ENCODE peak calls at places on chromosomes 11 and 22, in six cellular contexts. One of them, this sample, is unnamed.

GRCh38 chr11:134052395-134052987 is 16.4 kb upstream of the JAM3 start:
- DNase-seq in caudate nucleus: no peak
- DNase-seq in activated T-cell treated with anti-CD3 and anti-CD28 coated beads for 1 hour: no peak
- DNase-seq in NCI-H69: no peak
- DNase-seq in H54: no peak
- DNase-seq in lung: no peak
- DNase-seq in this sample: no peak

GRCh38 chr11:76629853-76630599 is 40.5 kb downstream of the LRRC32 start:
- DNase-seq in caudate nucleus: no peak
- DNase-seq in activated T-cell treated with anti-CD3 and anti-CD28 coated beads for 1 hour: no peak
- DNase-seq in NCI-H69: no peak
- DNase-seq in H54: no peak
- DNase-seq in lung: peak
- DNase-seq in this sample: no peak

GRCh38 chr11:17774232-17775034 is 39.9 kb downstream of the KCNC1 start:
- DNase-seq in caudate nucleus: no peak
- DNase-seq in activated T-cell treated with anti-CD3 and anti-CD28 coated beads for 1 hour: no peak
- DNase-seq in NCI-H69: no peak
- DNase-seq in H54: no peak
- DNase-seq in lung: no peak
- DNase-seq in this sample: no peak

GRCh38 chr22:22210375-22210774 is 34.2 kb upstream of the VPREB1 start:
- DNase-seq in caudate nucleus: no peak
- DNase-seq in activated T-cell treated with anti-CD3 and anti-CD28 coated beads for 1 hour: peak
- DNase-seq in NCI-H69: no peak
- DNase-seq in H54: peak
- DNase-seq in lung: no peak
- DNase-seq in this sample: no peak

GRCh38 chr11:10650630-10651029 is 42.9 kb downstream of the IRAG1 start:
- DNase-seq in caudate nucleus: no peak
- DNase-seq in activated T-cell treated with anti-CD3 and anti-CD28 coated beads for 1 hour: no peak
- DNase-seq in NCI-H69: no peak
- DNase-seq in H54: no peak
- DNase-seq in lung: no peak
- DNase-seq in this sample: no peak

GRCh38 chr22:46072030-46072881 is 78.1 kb upstream of the PPARA start:
- DNase-seq in caudate nucleus: no peak
- DNase-seq in activated T-cell treated with anti-CD3 and anti-CD28 coated beads for 1 hour: no peak
- DNase-seq in NCI-H69: peak
- DNase-seq in H54: no peak
- DNase-seq in lung: peak
- DNase-seq in this sample: no peak

GRCh38 chr11:87317441-87317840 is 279.7 kb downstream of the TMEM135 start:
- DNase-seq in caudate nucleus: no peak
- DNase-seq in activated T-cell treated with anti-CD3 and anti-CD28 coated beads for 1 hour: no peak
- DNase-seq in NCI-H69: no peak
- DNase-seq in H54: no peak
- DNase-seq in lung: no peak
- DNase-seq in this sample: no peak

GRCh38 chr11:123622576-123622975 is 31.8 kb downstream of the SCN3B start:
- DNase-seq in caudate nucleus: no peak
- DNase-seq in activated T-cell treated with anti-CD3 and anti-CD28 coated beads for 1 hour: no peak
- DNase-seq in NCI-H69: no peak
- DNase-seq in H54: no peak
- DNase-seq in lung: no peak
- DNase-seq in this sample: no peak

GRCh38 chr11:74465291-74465708 is 2.0 kb downstream of the KCNE3 start:
- DNase-seq in caudate nucleus: no peak
- DNase-seq in activated T-cell treated with anti-CD3 and anti-CD28 coated beads for 1 hour: no peak
- DNase-seq in NCI-H69: peak
- DNase-seq in H54: no peak
- DNase-seq in lung: no peak
- DNase-seq in this sample: no peak

GRCh38 chr22:25199726-25200520 is at the start of gene CRYBB3:
- DNase-seq in caudate nucleus: no peak
- DNase-seq in activated T-cell treated with anti-CD3 and anti-CD28 coated beads for 1 hour: no peak
- DNase-seq in NCI-H69: no peak
- DNase-seq in H54: no peak
- DNase-seq in lung: no peak
- DNase-seq in this sample: peak

GRCh38 chr22:48228468-48228867 is 1466.0 kb downstream of the TBC1D22A start:
- DNase-seq in caudate nucleus: no peak
- DNase-seq in activated T-cell treated with anti-CD3 and anti-CD28 coated beads for 1 hour: no peak
- DNase-seq in NCI-H69: no peak
- DNase-seq in H54: no peak
- DNase-seq in lung: no peak
- DNase-seq in this sample: no peak

GRCh38 chr22:37504964-37505363 is 14.3 kb downstream of the CARD10 start:
- DNase-seq in caudate nucleus: no peak
- DNase-seq in activated T-cell treated with anti-CD3 and anti-CD28 coated beads for 1 hour: no peak
- DNase-seq in NCI-H69: no peak
- DNase-seq in H54: no peak
- DNase-seq in lung: no peak
- DNase-seq in this sample: no peak

GRCh38 chr11:1487851-1488574 is 1.4 kb upstream of the MOB2 start:
- DNase-seq in caudate nucleus: no peak
- DNase-seq in activated T-cell treated with anti-CD3 and anti-CD28 coated beads for 1 hour: no peak
- DNase-seq in NCI-H69: peak
- DNase-seq in H54: no peak
- DNase-seq in lung: no peak
- DNase-seq in this sample: no peak

GRCh38 chr11:125304111-125304639 is 139.6 kb downstream of the PKNOX2 start:
- DNase-seq in caudate nucleus: no peak
- DNase-seq in activated T-cell treated with anti-CD3 and anti-CD28 coated beads for 1 hour: no peak
- DNase-seq in NCI-H69: peak
- DNase-seq in H54: no peak
- DNase-seq in lung: no peak
- DNase-seq in this sample: no peak

GRCh38 chr11:673866-674265 is 21.2 kb downstream of the DEAF1 start:
- DNase-seq in caudate nucleus: no peak
- DNase-seq in activated T-cell treated with anti-CD3 and anti-CD28 coated beads for 1 hour: no peak
- DNase-seq in NCI-H69: no peak
- DNase-seq in H54: no peak
- DNase-seq in lung: no peak
- DNase-seq in this sample: no peak

GRCh38 chr11:17352925-17353227 is 1.3 kb downstream of the NCR3LG1 start:
- DNase-seq in caudate nucleus: peak
- DNase-seq in activated T-cell treated with anti-CD3 and anti-CD28 coated beads for 1 hour: no peak
- DNase-seq in NCI-H69: peak
- DNase-seq in H54: no peak
- DNase-seq in lung: peak
- DNase-seq in this sample: no peak

GRCh38 chr22:49600891-49601431 is 226.7 kb downstream of the BRD1 start:
- DNase-seq in caudate nucleus: no peak
- DNase-seq in activated T-cell treated with anti-CD3 and anti-CD28 coated beads for 1 hour: no peak
- DNase-seq in NCI-H69: no peak
- DNase-seq in H54: no peak
- DNase-seq in lung: no peak
- DNase-seq in this sample: no peak

GRCh38 chr11:121699801-121700200 is 247.0 kb upstream of the SORL1-AS1 start:
- DNase-seq in caudate nucleus: no peak
- DNase-seq in activated T-cell treated with anti-CD3 and anti-CD28 coated beads for 1 hour: no peak
- DNase-seq in NCI-H69: no peak
- DNase-seq in H54: no peak
- DNase-seq in lung: no peak
- DNase-seq in this sample: no peak

GRCh38 chr22:22031571-22031970 is 49.0 kb upstream of the TOP3B start:
- DNase-seq in caudate nucleus: no peak
- DNase-seq in activated T-cell treated with anti-CD3 and anti-CD28 coated beads for 1 hour: no peak
- DNase-seq in NCI-H69: no peak
- DNase-seq in H54: no peak
- DNase-seq in lung: no peak
- DNase-seq in this sample: no peak

GRCh38 chr11:123755344-123755743 is 1.0 kb upstream of the OR6X1 start:
- DNase-seq in caudate nucleus: no peak
- DNase-seq in activated T-cell treated with anti-CD3 and anti-CD28 coated beads for 1 hour: no peak
- DNase-seq in NCI-H69: no peak
- DNase-seq in H54: no peak
- DNase-seq in lung: no peak
- DNase-seq in this sample: no peak

GRCh38 chr22:39598017-39598965 is 27.7 kb downstream of the CACNA1I start:
- DNase-seq in caudate nucleus: no peak
- DNase-seq in activated T-cell treated with anti-CD3 and anti-CD28 coated beads for 1 hour: peak
- DNase-seq in NCI-H69: peak
- DNase-seq in H54: no peak
- DNase-seq in lung: peak
- DNase-seq in this sample: no peak

GRCh38 chr11:46920709-46921108 is 2.4 kb upstream of the LRP4 start:
- DNase-seq in caudate nucleus: no peak
- DNase-seq in activated T-cell treated with anti-CD3 and anti-CD28 coated beads for 1 hour: no peak
- DNase-seq in NCI-H69: no peak
- DNase-seq in H54: peak
- DNase-seq in lung: no peak
- DNase-seq in this sample: no peak

GRCh38 chr11:32426819-32427615 is 8.3 kb downstream of the WT1 start:
- DNase-seq in caudate nucleus: no peak
- DNase-seq in activated T-cell treated with anti-CD3 and anti-CD28 coated beads for 1 hour: no peak
- DNase-seq in NCI-H69: peak
- DNase-seq in H54: no peak
- DNase-seq in lung: no peak
- DNase-seq in this sample: no peak

GRCh38 chr11:77324508-77324907 is 23.0 kb upstream of the GDPD4 start:
- DNase-seq in caudate nucleus: no peak
- DNase-seq in activated T-cell treated with anti-CD3 and anti-CD28 coated beads for 1 hour: no peak
- DNase-seq in NCI-H69: no peak
- DNase-seq in H54: no peak
- DNase-seq in lung: no peak
- DNase-seq in this sample: no peak

GRCh38 chr11:66363805-66364535 is 7.6 kb downstream of the SLC29A2 start:
- DNase-seq in caudate nucleus: no peak
- DNase-seq in activated T-cell treated with anti-CD3 and anti-CD28 coated beads for 1 hour: peak
- DNase-seq in NCI-H69: peak
- DNase-seq in H54: peak
- DNase-seq in lung: peak
- DNase-seq in this sample: no peak

GRCh38 chr11:82883853-82884252 is 16.4 kb downstream of the PRCP start:
- DNase-seq in caudate nucleus: no peak
- DNase-seq in activated T-cell treated with anti-CD3 and anti-CD28 coated beads for 1 hour: no peak
- DNase-seq in NCI-H69: no peak
- DNase-seq in H54: no peak
- DNase-seq in lung: no peak
- DNase-seq in this sample: no peak

GRCh38 chr11:45899086-45899447 is 8.0 kb downstream of the FREY1 start:
- DNase-seq in caudate nucleus: no peak
- DNase-seq in activated T-cell treated with anti-CD3 and anti-CD28 coated beads for 1 hour: no peak
- DNase-seq in NCI-H69: no peak
- DNase-seq in H54: no peak
- DNase-seq in lung: no peak
- DNase-seq in this sample: no peak

GRCh38 chr11:103024086-103024485 is 67.9 kb downstream of the DCUN1D5 start:
- DNase-seq in caudate nucleus: no peak
- DNase-seq in activated T-cell treated with anti-CD3 and anti-CD28 coated beads for 1 hour: no peak
- DNase-seq in NCI-H69: no peak
- DNase-seq in H54: no peak
- DNase-seq in lung: no peak
- DNase-seq in this sample: no peak

GRCh38 chr11:96161271-96162089 is 181.5 kb downstream of the MAML2 start:
- DNase-seq in caudate nucleus: no peak
- DNase-seq in activated T-cell treated with anti-CD3 and anti-CD28 coated beads for 1 hour: no peak
- DNase-seq in NCI-H69: no peak
- DNase-seq in H54: no peak
- DNase-seq in lung: no peak
- DNase-seq in this sample: no peak

GRCh38 chr11:77752518-77752917 is 68.0 kb downstream of the RSF1 start:
- DNase-seq in caudate nucleus: no peak
- DNase-seq in activated T-cell treated with anti-CD3 and anti-CD28 coated beads for 1 hour: no peak
- DNase-seq in NCI-H69: peak
- DNase-seq in H54: no peak
- DNase-seq in lung: no peak
- DNase-seq in this sample: no peak

GRCh38 chr11:8019671-8020597 is 32.8 kb downstream of the EIF3F start:
- DNase-seq in caudate nucleus: no peak
- DNase-seq in activated T-cell treated with anti-CD3 and anti-CD28 coated beads for 1 hour: peak
- DNase-seq in NCI-H69: peak
- DNase-seq in H54: peak
- DNase-seq in lung: no peak
- DNase-seq in this sample: no peak

GRCh38 chr11:13216019-13217006 is 61.3 kb upstream of the BMAL1 start:
- DNase-seq in caudate nucleus: no peak
- DNase-seq in activated T-cell treated with anti-CD3 and anti-CD28 coated beads for 1 hour: no peak
- DNase-seq in NCI-H69: peak
- DNase-seq in H54: peak
- DNase-seq in lung: no peak
- DNase-seq in this sample: no peak

GRCh38 chr11:109680127-109680526 is 258.1 kb downstream of the C11orf87 start:
- DNase-seq in caudate nucleus: no peak
- DNase-seq in activated T-cell treated with anti-CD3 and anti-CD28 coated beads for 1 hour: no peak
- DNase-seq in NCI-H69: no peak
- DNase-seq in H54: no peak
- DNase-seq in lung: no peak
- DNase-seq in this sample: no peak

GRCh38 chr11:111963786-111964385 is 26.7 kb downstream of the DIXDC1 start:
- DNase-seq in caudate nucleus: no peak
- DNase-seq in activated T-cell treated with anti-CD3 and anti-CD28 coated beads for 1 hour: no peak
- DNase-seq in NCI-H69: no peak
- DNase-seq in H54: no peak
- DNase-seq in lung: no peak
- DNase-seq in this sample: no peak

GRCh38 chr11:65497141-65498041 is 1.5 kb upstream of the MALAT1 start:
- DNase-seq in caudate nucleus: peak
- DNase-seq in activated T-cell treated with anti-CD3 and anti-CD28 coated beads for 1 hour: peak
- DNase-seq in NCI-H69: peak
- DNase-seq in H54: no peak
- DNase-seq in lung: peak
- DNase-seq in this sample: peak

GRCh38 chr22:48440673-48441552 is 1386.8 kb downstream of the BRD1 start:
- DNase-seq in caudate nucleus: no peak
- DNase-seq in activated T-cell treated with anti-CD3 and anti-CD28 coated beads for 1 hour: no peak
- DNase-seq in NCI-H69: no peak
- DNase-seq in H54: no peak
- DNase-seq in lung: no peak
- DNase-seq in this sample: no peak

GRCh38 chr22:20558534-20558933 is 51.1 kb downstream of the MED15 start:
- DNase-seq in caudate nucleus: no peak
- DNase-seq in activated T-cell treated with anti-CD3 and anti-CD28 coated beads for 1 hour: no peak
- DNase-seq in NCI-H69: no peak
- DNase-seq in H54: no peak
- DNase-seq in lung: no peak
- DNase-seq in this sample: no peak

This sample was measured in occipital lobe.